ENCODE peak calls at places on chromosomes 4 and X, in ten cellular contexts. V is OCI-LY7, Q is thoracic aorta, M is fibroblast of the aortic adventitia, H is lung, T is fibroblast of pulmonary artery, U is hepatocyte, N is endodermal cell, Z is body of pancreas, O is cardiac muscle cell. I is an unnamed sample.

GRCh38 chr4:142705820-142706219 is 140.3 kb downstream of the INPP4B start:
- DNase-seq in H (no peak), V (no peak), U (no peak), N (no peak), Z (no peak), M (no peak), O (no peak), T (no peak), Q (no peak), I (no peak)

GRCh38 chr4:30828290-30828926 is 108.2 kb downstream of the PCDH7 start:
- DNase-seq in T (peak; percentile 16), O (no peak), Z (no peak), M (no peak), U (no peak), H (no peak), V (no peak), N (no peak), Q (no peak), I (peak; percentile 59)

GRCh38 chrX:87583679-87584078 is 66.1 kb downstream of the KLHL4 start:
- DNase-seq in N (peak; percentile 84), H (no peak), Q (no peak), V (peak; percentile 0), O (peak; percentile 36), M (peak; percentile 19), T (peak; percentile 40), U (peak; percentile 46), Z (peak; percentile 18), I (no peak)

GRCh38 chr4:117331817-117332216 is 246.4 kb upstream of the TRAM1L1 start:
- DNase-seq in M (no peak), Q (no peak), H (no peak), V (no peak), T (no peak), O (no peak), N (no peak), Z (no peak), U (no peak), I (no peak)

GRCh38 chr4:98055800-98056501 is 87.3 kb downstream of the STPG2 start:
- DNase-seq in U (no peak), H (no peak), T (no peak), O (no peak), V (no peak), Z (no peak), Q (no peak), M (no peak), N (peak; percentile 63), I (no peak)

GRCh38 chr4:85200106-85200505 is 233.6 kb upstream of the WDFY3 start:
- DNase-seq in U (no peak), H (no peak), Z (no peak), M (no peak), V (no peak), N (no peak), O (no peak), Q (no peak), T (no peak), I (no peak)

GRCh38 chr4:186953601-186954260 is 230.1 kb upstream of the FAT1 start:
- DNase-seq in Z (no peak), M (no peak), Q (no peak), U (no peak), O (no peak), H (no peak), T (no peak), V (no peak), N (no peak), I (no peak)

GRCh38 chr4:42501624-42502401 is 104.5 kb downstream of the SHISA3 start:
- DNase-seq in N (peak; percentile 56), T (no peak), O (no peak), U (no peak), V (no peak), Q (no peak), M (no peak), Z (no peak), H (no peak), I (peak; percentile 74)

GRCh38 chr4:82529322-82529721 is 32.5 kb downstream of the TMEM150C start:
- DNase-seq in T (no peak), O (no peak), U (no peak), Q (no peak), H (no peak), Z (no peak), N (no peak), M (no peak), V (no peak), I (no peak)

GRCh38 chr4:184163813-184164212 is 53.9 kb downstream of the ENPP6 start:
- DNase-seq in V (peak; percentile 23), Q (no peak), U (peak; percentile 84), Z (peak; percentile 73), M (peak; percentile 32), O (peak; percentile 55), H (peak; percentile 57), N (peak; percentile 92), T (peak; percentile 34), I (no peak)

GRCh38 chr4:113469023-113469390 is 292.5 kb downstream of the CAMK2D start:
- DNase-seq in Z (no peak), H (no peak), M (peak; percentile 75), T (peak; percentile 88), U (no peak), Q (no peak), O (peak; percentile 85), V (no peak), N (no peak), I (peak; percentile 41)

GRCh38 chr4:37982736-37983135 is 22.5 kb downstream of the PTTG2 start:
- DNase-seq in N (no peak), U (no peak), O (no peak), Z (no peak), Q (no peak), T (no peak), H (no peak), M (no peak), V (no peak), I (no peak)

GRCh38 chrX:148499638-148500427 is 584 bp upstream of the AFF2 start:
- DNase-seq in H (no peak), O (no peak), T (no peak), M (no peak), Q (no peak), U (no peak), V (no peak), Z (no peak), N (peak; percentile 53), I (no peak)

GRCh38 chrX:154804957-154805695 is at the start of gene MPP1:
- DNase-seq in Q (no peak), O (peak; percentile 85), U (peak; percentile 86), V (peak; percentile 62), H (peak; percentile 67), N (peak; percentile 87), T (peak; percentile 80), M (peak; percentile 68), Z (peak; percentile 78), I (no peak)

GRCh38 chr4:121790976-121791375 is 10.1 kb upstream of the EXOSC9 start:
- DNase-seq in Z (no peak), U (peak; percentile 27), H (no peak), O (no peak), V (no peak), M (no peak), Q (no peak), N (no peak), T (no peak), I (no peak)

GRCh38 chr4:150436598-150437370 is 145.2 kb upstream of the MAB21L2 start:
- DNase-seq in O (no peak), Q (no peak), U (no peak), H (no peak), N (no peak), M (no peak), V (no peak), T (no peak), Z (no peak), I (no peak)

GRCh38 chrX:21975827-21976226 is 35.3 kb downstream of the SMS start:
- DNase-seq in N (no peak), O (peak; percentile 71), V (no peak), Q (no peak), U (peak; percentile 48), H (no peak), M (peak; percentile 80), T (peak; percentile 80), Z (no peak), I (no peak)

DNA sequence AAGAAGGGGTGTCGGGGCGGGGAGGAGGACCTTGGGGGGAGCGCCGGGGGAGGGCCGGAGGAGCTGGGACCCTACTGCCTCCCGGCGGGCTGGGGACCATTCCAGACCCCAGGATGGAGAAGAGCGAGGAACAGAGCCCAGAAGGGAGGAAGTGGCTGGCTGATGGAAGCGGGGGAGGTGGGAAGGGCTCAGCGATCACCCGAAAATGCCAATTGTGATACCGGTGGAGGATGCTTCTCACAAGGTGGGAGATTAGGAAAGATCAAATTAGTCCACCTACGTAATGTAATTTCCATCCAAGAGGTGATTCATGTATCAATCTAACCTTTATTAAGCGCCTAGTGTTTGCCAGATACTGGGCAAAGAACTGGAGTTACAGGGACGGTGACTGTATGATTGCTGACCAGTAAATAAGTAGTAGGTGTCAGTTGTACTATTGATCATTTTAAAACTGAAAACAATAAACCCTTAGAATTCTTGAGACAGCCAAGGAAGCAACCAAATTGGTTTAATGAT is 456 bp upstream of the RAI2 start:
- DNase-seq in N (peak; percentile 46), Z (no peak), M (no peak), V (no peak), H (no peak), U (no peak), T (no peak), Q (no peak), O (no peak), I (no peak)
- H3K4me3 ChIP-seq in N (no peak overlapping the region), Z (no peak overlapping the region), M (no peak overlapping the region), V (no peak overlapping the region), H (peak overlapping the region; percentile 13), U (peak overlapping the region; percentile 26), T (no peak overlapping the region), Q (peak overlapping the region; percentile 69), O (peak overlapping the region; percentile 36), I (no peak overlapping the region)

DNA sequence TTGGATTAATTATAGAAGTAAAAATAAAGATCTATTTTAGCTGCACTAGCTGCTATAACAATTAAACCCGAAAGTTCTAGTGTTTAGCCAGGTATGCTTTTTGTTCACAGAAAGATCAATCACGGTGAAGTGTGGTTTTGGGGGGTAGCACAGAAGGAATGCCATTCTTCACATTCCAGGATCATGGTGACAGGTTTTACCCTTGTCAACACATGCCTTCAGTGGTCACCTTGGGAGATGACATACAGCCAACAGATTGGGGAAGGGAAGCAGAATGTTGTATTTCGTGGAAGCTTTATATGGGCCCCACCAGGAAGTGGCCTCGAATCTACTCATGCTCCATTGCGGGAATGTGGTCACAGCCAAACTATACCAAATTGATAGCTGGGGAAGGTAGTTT is 753.6 kb downstream of the RAPGEF2 start:
- DNase-seq in O (no peak), N (peak; percentile 59), U (no peak), V (no peak), H (no peak), Q (no peak), M (no peak), T (no peak), Z (no peak), I (no peak)
- TF ChIP-seq CTCF in O (no peak), N (peak; percentile 10), U (no peak), V (no peak), H (no peak), Q (no peak), M (no peak), T (no peak), Z (no peak), I (no peak)

GRCh38 chrX:56764153-56764974 is 35.3 kb downstream of the NBDY start:
- DNase-seq in N (peak; percentile 82), Z (peak; percentile 56), U (peak; percentile 74), H (peak; percentile 81), V (peak; percentile 84), M (peak; percentile 96), T (peak; percentile 83), O (peak; percentile 84), Q (no peak), I (peak; percentile 39)
- H3K4me3 ChIP-seq in N (no peak overlapping the region), Z (no peak overlapping the region), U (no peak overlapping the region), H (peak overlapping the region; percentile 52), V (peak overlapping the region; percentile 42), M (peak overlapping the region; percentile 71), T (no peak overlapping the region), O (no peak overlapping the region), Q (no peak overlapping the region), I (peak overlapping the region; percentile 40)

GRCh38 chrX:24498181-24498580 is 33.1 kb downstream of the PDK3 start:
- DNase-seq in U (peak; percentile 26), Q (no peak), V (no peak), H (no peak), Z (peak; percentile 22), T (peak; percentile 16), N (peak; percentile 61), O (peak; percentile 30), M (peak; percentile 39), I (no peak)
- TF ChIP-seq CTCF in U (peak; percentile 39), Q (peak; percentile 32), V (peak; percentile 29), H (peak; percentile 6), Z (peak; percentile 31), T (peak; percentile 24), N (peak; percentile 64), O (peak; percentile 29), M (peak; percentile 49), I (peak; percentile 34)

I was measured in retinal pigment epithelial cell.